ENCODE peak calls at places on chromosome 1, in four cellular contexts. One of them, this sample, is unnamed. For H3K4me1 and H3K27me3, the result is how much of the 10 kb centered on the place peaks cover.

GRCh38 chr1:204723131-204723787 is 37.7 kb upstream of the LRRN2 start:
- DNase-seq in left ventricle myocardium inferior: no peak
- DNase-seq in RWPE2: no peak
- DNase-seq in CD8-positive, alpha-beta memory T cell: no peak
- DNase-seq in this sample: no peak

GRCh38 chr1:19512545-19512944 is 27.2 kb upstream of the CAPZB start:
- DNase-seq in CD8-positive, alpha-beta memory T cell: no peak
- DNase-seq in RWPE2: no peak
- DNase-seq in left ventricle myocardium inferior: no peak
- DNase-seq in this sample: no peak

GRCh38 chr1:9728451-9729295 is 77.1 kb downstream of the PIK3CD start:
- DNase-seq in left ventricle myocardium inferior: no peak
- DNase-seq in RWPE2: no peak
- DNase-seq in CD8-positive, alpha-beta memory T cell: peak
- DNase-seq in this sample: no peak

GRCh38 chr1:51423098-51423821 is 92.9 kb upstream of the TTC39A start:
- DNase-seq in CD8-positive, alpha-beta memory T cell: no peak
- DNase-seq in RWPE2: no peak
- DNase-seq in left ventricle myocardium inferior: no peak
- DNase-seq in this sample: no peak

GRCh38 chr1:5915587-5916571 is 76.3 kb downstream of the NPHP4 start:
- DNase-seq in RWPE2: no peak
- DNase-seq in CD8-positive, alpha-beta memory T cell: no peak
- DNase-seq in left ventricle myocardium inferior: no peak
- DNase-seq in this sample: no peak

GRCh38 chr1:233025156-233025555 is 74.7 kb downstream of the NTPCR start:
- DNase-seq in RWPE2: no peak
- DNase-seq in left ventricle myocardium inferior: peak
- DNase-seq in CD8-positive, alpha-beta memory T cell: no peak
- DNase-seq in this sample: no peak

GRCh38 chr1:153801786-153802697 is 26.8 kb downstream of the SLC27A3 start:
- DNase-seq in left ventricle myocardium inferior: no peak
- DNase-seq in RWPE2: peak
- DNase-seq in CD8-positive, alpha-beta memory T cell: no peak
- DNase-seq in this sample: no peak

GRCh38 chr1:90925928-90926869 is 95.6 kb downstream of the ZNF644 start:
- DNase-seq in CD8-positive, alpha-beta memory T cell: no peak
- DNase-seq in RWPE2: no peak
- DNase-seq in left ventricle myocardium inferior: no peak
- DNase-seq in this sample: no peak

GRCh38 chr1:43557744-43558245 is 27.1 kb downstream of the PTPRF start:
- DNase-seq in CD8-positive, alpha-beta memory T cell: no peak
- DNase-seq in left ventricle myocardium inferior: no peak
- DNase-seq in RWPE2: no peak
- DNase-seq in this sample: no peak

GRCh38 chr1:110069302-110070281 is 880 bp downstream of the ALX3 start:
- DNase-seq in CD8-positive, alpha-beta memory T cell: no peak
- DNase-seq in RWPE2: no peak
- DNase-seq in left ventricle myocardium inferior: no peak
- DNase-seq in this sample: no peak

GRCh38 chr1:203269654-203270020 is 35.7 kb upstream of the BTG2 start:
- DNase-seq in left ventricle myocardium inferior: no peak
- DNase-seq in RWPE2: no peak
- DNase-seq in CD8-positive, alpha-beta memory T cell: no peak
- DNase-seq in this sample: no peak

GRCh38 chr1:188769181-188769580 is 1708.5 kb downstream of the BRINP3 start:
- DNase-seq in left ventricle myocardium inferior: no peak
- DNase-seq in RWPE2: no peak
- DNase-seq in CD8-positive, alpha-beta memory T cell: no peak
- DNase-seq in this sample: no peak

GRCh38 chr1:55670331-55671082 is 455.3 kb upstream of the USP24 start:
- DNase-seq in CD8-positive, alpha-beta memory T cell: no peak
- DNase-seq in RWPE2: no peak
- DNase-seq in left ventricle myocardium inferior: no peak
- DNase-seq in this sample: no peak

GRCh38 chr1:22376976-22377375 is 74.7 kb upstream of the ZBTB40 start:
- DNase-seq in CD8-positive, alpha-beta memory T cell: no peak
- DNase-seq in left ventricle myocardium inferior: no peak
- DNase-seq in RWPE2: no peak
- DNase-seq in this sample: no peak

GRCh38 chr1:172674831-172675613 is 16.1 kb downstream of the FASLG start:
- DNase-seq in CD8-positive, alpha-beta memory T cell: peak
- DNase-seq in RWPE2: no peak
- DNase-seq in left ventricle myocardium inferior: no peak
- DNase-seq in this sample: no peak

GRCh38 chr1:85608851-85609250 is 28.3 kb downstream of the CCN1 start:
- DNase-seq in left ventricle myocardium inferior: no peak
- DNase-seq in RWPE2: no peak
- DNase-seq in CD8-positive, alpha-beta memory T cell: no peak
- DNase-seq in this sample: no peak

GRCh38 chr1:233006108-233006507 is 55.7 kb downstream of the NTPCR start:
- DNase-seq in left ventricle myocardium inferior: no peak
- DNase-seq in RWPE2: no peak
- DNase-seq in CD8-positive, alpha-beta memory T cell: no peak
- DNase-seq in this sample: no peak

GRCh38 chr1:119359730-119360129 is 8.9 kb upstream of the HAO2 start:
- DNase-seq in CD8-positive, alpha-beta memory T cell: no peak
- DNase-seq in RWPE2: no peak
- DNase-seq in left ventricle myocardium inferior: no peak
- DNase-seq in this sample: no peak

GRCh38 chr1:179090923-179091322 is 9.1 kb downstream of the TOR3A start:
- DNase-seq in CD8-positive, alpha-beta memory T cell: no peak
- DNase-seq in left ventricle myocardium inferior: no peak
- DNase-seq in RWPE2: no peak
- DNase-seq in this sample: no peak

GRCh38 chr1:2391034-2391384 is 345 bp downstream of the MORN1 start:
- DNase-seq in RWPE2: no peak
- DNase-seq in CD8-positive, alpha-beta memory T cell: no peak
- DNase-seq in left ventricle myocardium inferior: no peak
- DNase-seq in this sample: peak

GRCh38 chr1:234321211-234321610 is 52.0 kb upstream of the COA6 start:
- DNase-seq in RWPE2: no peak
- DNase-seq in CD8-positive, alpha-beta memory T cell: no peak
- DNase-seq in left ventricle myocardium inferior: no peak
- DNase-seq in this sample: no peak

GRCh38 chr1:1170215-1170890 is 3.3 kb upstream of the TTLL10 start:
- DNase-seq in left ventricle myocardium inferior: no peak
- DNase-seq in RWPE2: no peak
- DNase-seq in CD8-positive, alpha-beta memory T cell: no peak
- DNase-seq in this sample: no peak

GRCh38 chr1:28259935-28260802 is 851 bp downstream of the SESN2 start:
- DNase-seq in RWPE2: peak
- DNase-seq in left ventricle myocardium inferior: peak
- DNase-seq in CD8-positive, alpha-beta memory T cell: no peak
- DNase-seq in this sample: no peak

GRCh38 chr1:51072040-51072439 is 30.0 kb upstream of the C1orf185 start:
- DNase-seq in CD8-positive, alpha-beta memory T cell: no peak
- DNase-seq in left ventricle myocardium inferior: no peak
- DNase-seq in RWPE2: no peak
- DNase-seq in this sample: no peak

GRCh38 chr1:8969937-8970336 is 24.3 kb downstream of the CA6 start:
- DNase-seq in left ventricle myocardium inferior: no peak
- DNase-seq in RWPE2: no peak
- DNase-seq in CD8-positive, alpha-beta memory T cell: no peak
- DNase-seq in this sample: no peak

GRCh38 chr1:68725353-68725752 is 228.5 kb upstream of the DEPDC1 start:
- DNase-seq in RWPE2: no peak
- DNase-seq in CD8-positive, alpha-beta memory T cell: no peak
- DNase-seq in left ventricle myocardium inferior: peak
- DNase-seq in this sample: no peak

GRCh38 chr1:37123266-37123665 is 89.0 kb upstream of the GRIK3 start:
- DNase-seq in RWPE2: no peak
- DNase-seq in left ventricle myocardium inferior: no peak
- DNase-seq in CD8-positive, alpha-beta memory T cell: no peak
- DNase-seq in this sample: no peak

GRCh38 chr1:42815938-42816599 is 853 bp upstream of the ERMAP start:
- DNase-seq in RWPE2: no peak
- DNase-seq in CD8-positive, alpha-beta memory T cell: peak
- DNase-seq in left ventricle myocardium inferior: no peak
- DNase-seq in this sample: no peak

GRCh38 chr1:203041351-203041932 is 15.2 kb downstream of the PPFIA4 start:
- DNase-seq in CD8-positive, alpha-beta memory T cell: no peak
- DNase-seq in left ventricle myocardium inferior: no peak
- DNase-seq in RWPE2: no peak
- DNase-seq in this sample: no peak

GRCh38 chr1:10730985-10731384 is 65.5 kb downstream of the CASZ1 start:
- DNase-seq in CD8-positive, alpha-beta memory T cell: no peak
- DNase-seq in RWPE2: no peak
- DNase-seq in left ventricle myocardium inferior: no peak
- DNase-seq in this sample: no peak

GRCh38 chr1:20353836-20354235 is 63.2 kb downstream of the VWA5B1 start:
- DNase-seq in RWPE2: no peak
- DNase-seq in left ventricle myocardium inferior: no peak
- DNase-seq in CD8-positive, alpha-beta memory T cell: no peak
- DNase-seq in this sample: no peak

GRCh38 chr1:186888367-186888766 is 59.6 kb downstream of the PLA2G4A start:
- DNase-seq in left ventricle myocardium inferior: no peak
- DNase-seq in CD8-positive, alpha-beta memory T cell: no peak
- DNase-seq in RWPE2: no peak
- DNase-seq in this sample: no peak

GRCh38 chr1:204213668-204214662 is at the start of gene GOLT1A:
- DNase-seq in left ventricle myocardium inferior: peak
- DNase-seq in RWPE2: no peak
- DNase-seq in CD8-positive, alpha-beta memory T cell: peak
- DNase-seq in this sample: peak

GRCh38 chr1:91863498-91863897 is 22.5 kb downstream of the TGFBR3 start:
- DNase-seq in left ventricle myocardium inferior: no peak
- DNase-seq in CD8-positive, alpha-beta memory T cell: no peak
- DNase-seq in RWPE2: no peak
- DNase-seq in this sample: no peak

GRCh38 chr1:165162671-165163241 is 193.8 kb downstream of the LMX1A start:
- DNase-seq in left ventricle myocardium inferior: no peak
- DNase-seq in RWPE2: peak
- DNase-seq in CD8-positive, alpha-beta memory T cell: no peak
- DNase-seq in this sample: no peak

GRCh38 chr1:113542221-113542701 is 151.9 kb downstream of the MAGI3 start:
- DNase-seq in CD8-positive, alpha-beta memory T cell: no peak
- DNase-seq in left ventricle myocardium inferior: no peak
- DNase-seq in RWPE2: peak
- DNase-seq in this sample: no peak

GRCh38 chr1:44681905-44682900 is 7.7 kb downstream of the ARMH1 start:
- DNase-seq in RWPE2: no peak
- DNase-seq in CD8-positive, alpha-beta memory T cell: no peak
- DNase-seq in left ventricle myocardium inferior: no peak
- DNase-seq in this sample: no peak

GRCh38 chr1:201375169-201375568 is 2.3 kb downstream of the TNNT2 start:
- DNase-seq in left ventricle myocardium inferior: no peak
- DNase-seq in RWPE2: no peak
- DNase-seq in CD8-positive, alpha-beta memory T cell: no peak
- DNase-seq in this sample: no peak

GRCh38 chr1:184745110-184745509 is 9.5 kb downstream of the EDEM3 start:
- DNase-seq in RWPE2: no peak
- DNase-seq in left ventricle myocardium inferior: no peak
- DNase-seq in CD8-positive, alpha-beta memory T cell: no peak
- DNase-seq in this sample: no peak

DNA sequence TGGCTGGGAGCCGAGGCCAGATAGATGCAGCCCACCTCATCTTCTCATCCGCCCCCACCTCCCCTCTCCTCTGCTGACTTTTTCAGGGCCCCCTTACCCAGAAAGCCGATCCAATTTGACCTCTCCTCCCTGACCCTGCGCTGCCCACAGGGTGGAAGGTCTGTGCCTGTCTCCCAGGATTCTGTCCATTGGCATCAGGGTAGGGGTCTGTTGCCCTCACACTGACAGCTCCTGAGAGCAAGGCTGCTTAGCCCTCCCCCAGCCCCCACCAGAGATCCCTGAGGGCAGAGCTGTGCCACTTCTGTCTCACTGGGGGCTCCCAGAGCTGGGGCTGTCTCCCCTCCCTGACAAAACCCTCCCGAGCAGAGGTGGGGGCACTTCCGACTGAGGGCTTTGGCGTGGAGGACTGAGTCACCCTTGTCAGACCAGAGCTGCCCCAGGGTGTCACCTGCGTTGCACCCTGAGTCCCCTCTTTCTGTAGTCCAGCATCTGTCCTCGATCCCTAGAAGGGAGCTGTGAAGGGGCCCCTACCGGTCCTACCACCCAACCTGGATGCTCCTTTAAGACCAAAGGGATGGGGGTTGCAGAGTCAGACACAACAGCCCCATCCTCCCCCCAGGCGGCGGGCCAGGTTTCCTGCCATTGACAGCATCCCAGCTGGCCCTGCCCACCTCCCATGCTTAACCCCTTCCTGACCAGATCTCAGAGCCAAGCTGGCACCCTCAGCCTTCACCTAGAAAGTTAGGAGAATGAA is 2.4 kb upstream of the FAM110D start:
- DNase-seq in left ventricle myocardium inferior: peak
- DNase-seq in RWPE2: no peak
- DNase-seq in CD8-positive, alpha-beta memory T cell: no peak
- DNase-seq in this sample: no peak
- H3K4me1 ChIP-seq in left ventricle myocardium inferior: half or more
- H3K4me1 ChIP-seq in RWPE2: under half
- H3K4me1 ChIP-seq in CD8-positive, alpha-beta memory T cell: under half
- H3K4me1 ChIP-seq in this sample: under half

GRCh38 chr1:81834921-81835698 is 34.4 kb downstream of the ADGRL2 start:
- DNase-seq in RWPE2: no peak
- DNase-seq in left ventricle myocardium inferior: peak
- DNase-seq in CD8-positive, alpha-beta memory T cell: no peak
- DNase-seq in this sample: no peak
- H3K27me3 ChIP-seq in RWPE2: under half
- H3K27me3 ChIP-seq in left ventricle myocardium inferior: under half
- H3K27me3 ChIP-seq in CD8-positive, alpha-beta memory T cell: under half
- H3K27me3 ChIP-seq in this sample: under half

GRCh38 chr1:23481026-23481597 is 2.9 kb downstream of the ASAP3 start:
- DNase-seq in left ventricle myocardium inferior: no peak
- DNase-seq in CD8-positive, alpha-beta memory T cell: no peak
- DNase-seq in RWPE2: no peak
- DNase-seq in this sample: no peak
- H3K4me1 ChIP-seq in left ventricle myocardium inferior: half or more
- H3K4me1 ChIP-seq in CD8-positive, alpha-beta memory T cell: under half
- H3K4me1 ChIP-seq in RWPE2: under half
- H3K4me1 ChIP-seq in this sample: under half

DNA sequence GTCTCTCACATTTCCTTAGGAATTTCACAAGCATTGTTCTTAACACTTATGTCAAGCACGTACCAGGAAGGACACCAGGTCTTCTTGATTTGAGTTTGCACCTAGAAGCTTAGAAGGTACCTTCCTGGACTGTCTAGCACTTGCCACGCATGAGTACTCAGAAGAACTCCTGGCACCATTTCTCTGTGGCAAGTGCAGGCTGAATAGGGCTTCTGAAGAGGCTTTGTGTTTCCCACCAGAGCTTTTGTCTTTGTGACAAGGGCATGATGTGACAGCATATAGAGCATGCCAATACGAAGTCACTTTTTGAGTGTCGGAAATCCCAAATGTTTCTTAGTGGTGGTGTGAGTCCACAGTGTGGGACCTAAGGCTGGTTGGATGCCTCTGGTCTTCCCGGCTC is 32.5 kb downstream of the MAN1C1 start:
- DNase-seq in left ventricle myocardium inferior: no peak
- DNase-seq in RWPE2: no peak
- DNase-seq in CD8-positive, alpha-beta memory T cell: no peak
- DNase-seq in this sample: no peak
- H3K27me3 ChIP-seq in left ventricle myocardium inferior: under half
- H3K27me3 ChIP-seq in RWPE2: under half
- H3K27me3 ChIP-seq in CD8-positive, alpha-beta memory T cell: under half
- H3K27me3 ChIP-seq in this sample: under half